ENCODE peak calls at places on chromosomes 13 and 19, in five cellular contexts. U is tibial artery; T is CD8-positive, alpha-beta T cell; H is endodermal cell; J is A549. X is an unnamed sample. For H3K9me3, the result is how much of the 10 kb centered on the place peaks cover.

GRCh38 chr13:50441141-50441540 is 402.4 kb downstream of the DLEU7 start:
- DNase-seq in U (no peak), T (no peak), H (no peak), J (no peak), X (no peak)

GRCh38 chr19:50486823-50487515 is 10.3 kb upstream of the GARIN5A start:
- DNase-seq in U (no peak), T (peak), H (peak), J (no peak), X (no peak)

GRCh38 chr19:32404939-32405430 is 585 bp upstream of the DPY19L3 start:
- DNase-seq in U (peak), T (no peak), H (no peak), J (no peak), X (no peak)

GRCh38 chr13:84810781-84811180 is 928.5 kb upstream of the SLITRK1 start:
- DNase-seq in U (no peak), T (no peak), H (no peak), J (no peak), X (no peak)

GRCh38 chr19:17754634-17755532 is 3.6 kb downstream of the FCHO1 start:
- DNase-seq in U (no peak), T (no peak), H (no peak), J (no peak), X (no peak)

GRCh38 chr19:41443813-41444455 is 978 bp downstream of the ERICH4 start:
- DNase-seq in U (no peak), T (no peak), H (no peak), J (no peak), X (no peak)

GRCh38 chr19:47819841-47820244 is 1.9 kb upstream of the CRX start:
- DNase-seq in U (no peak), T (no peak), H (peak), J (no peak), X (peak)

GRCh38 chr13:52454459-52454824 is 836 bp upstream of the CKAP2 start:
- DNase-seq in U (no peak), T (no peak), H (peak), J (no peak), X (peak)

GRCh38 chr19:18097993-18098890 is 664 bp downstream of the MAST3 start:
- DNase-seq in U (no peak), T (no peak), H (no peak), J (no peak), X (no peak)

GRCh38 chr13:28147489-28147888 is 9.1 kb downstream of the PAN3 start:
- DNase-seq in U (no peak), T (no peak), H (no peak), J (no peak), X (no peak)

GRCh38 chr13:79870766-79871165 is 389.8 kb downstream of the NDFIP2 start:
- DNase-seq in U (no peak), T (no peak), H (no peak), J (no peak), X (no peak)

GRCh38 chr19:46232029-46232428 is 2.5 kb downstream of the IGFL1 start:
- DNase-seq in U (no peak), T (no peak), H (peak), J (no peak), X (no peak)

GRCh38 chr13:101267656-101268055 is 148.7 kb downstream of the NALCN start:
- DNase-seq in U (no peak), T (no peak), H (no peak), J (no peak), X (no peak)

GRCh38 chr13:91017031-91017668 is 330.3 kb upstream of the MIR17HG start:
- DNase-seq in U (no peak), T (no peak), H (peak), J (peak), X (peak)

GRCh38 chr13:98232456-98232855 is 55.4 kb upstream of the RNF113B start:
- DNase-seq in U (no peak), T (no peak), H (no peak), J (no peak), X (no peak)

GRCh38 chr19:604355-604754 is 14.7 kb downstream of the HCN2 start:
- DNase-seq in U (no peak), T (no peak), H (no peak), J (no peak), X (peak)

GRCh38 chr19:17112700-17113099 is 37.1 kb downstream of the MYO9B start:
- DNase-seq in U (no peak), T (no peak), H (no peak), J (no peak), X (no peak)

GRCh38 chr19:31338069-31338767 is 11.0 kb downstream of the TSHZ3 start:
- DNase-seq in U (peak), T (no peak), H (peak), J (peak), X (no peak)

GRCh38 chr19:18659281-18660050 is 22.6 kb downstream of the KLHL26 start:
- DNase-seq in U (peak), T (no peak), H (peak), J (no peak), X (no peak)

GRCh38 chr13:53342623-53343022 is 314.0 kb downstream of the OLFM4 start:
- DNase-seq in U (no peak), T (no peak), H (peak), J (no peak), X (no peak)

GRCh38 chr13:60851378-60851777 is 454.4 kb downstream of the TDRD3 start:
- DNase-seq in U (no peak), T (no peak), H (no peak), J (no peak), X (no peak)

GRCh38 chr19:14407889-14408640 is 11.1 kb downstream of the DDX39A start:
- DNase-seq in U (no peak), T (no peak), H (no peak), J (no peak), X (no peak)

GRCh38 chr19:1265611-1266115 is 3.5 kb upstream of the CIRBP start:
- DNase-seq in U (peak), T (no peak), H (no peak), J (peak), X (no peak)

GRCh38 chr19:34767967-34768366 is 5.0 kb downstream of the ZNF599 start:
- DNase-seq in U (no peak), T (no peak), H (no peak), J (no peak), X (no peak)

GRCh38 chr19:34766386-34766785 is 6.6 kb downstream of the ZNF599 start:
- DNase-seq in U (no peak), T (no peak), H (no peak), J (no peak), X (no peak)
- H3K9me3 ChIP-seq in U (under half), T (under half), H (under half), J (half or more), X (under half)

DNA sequence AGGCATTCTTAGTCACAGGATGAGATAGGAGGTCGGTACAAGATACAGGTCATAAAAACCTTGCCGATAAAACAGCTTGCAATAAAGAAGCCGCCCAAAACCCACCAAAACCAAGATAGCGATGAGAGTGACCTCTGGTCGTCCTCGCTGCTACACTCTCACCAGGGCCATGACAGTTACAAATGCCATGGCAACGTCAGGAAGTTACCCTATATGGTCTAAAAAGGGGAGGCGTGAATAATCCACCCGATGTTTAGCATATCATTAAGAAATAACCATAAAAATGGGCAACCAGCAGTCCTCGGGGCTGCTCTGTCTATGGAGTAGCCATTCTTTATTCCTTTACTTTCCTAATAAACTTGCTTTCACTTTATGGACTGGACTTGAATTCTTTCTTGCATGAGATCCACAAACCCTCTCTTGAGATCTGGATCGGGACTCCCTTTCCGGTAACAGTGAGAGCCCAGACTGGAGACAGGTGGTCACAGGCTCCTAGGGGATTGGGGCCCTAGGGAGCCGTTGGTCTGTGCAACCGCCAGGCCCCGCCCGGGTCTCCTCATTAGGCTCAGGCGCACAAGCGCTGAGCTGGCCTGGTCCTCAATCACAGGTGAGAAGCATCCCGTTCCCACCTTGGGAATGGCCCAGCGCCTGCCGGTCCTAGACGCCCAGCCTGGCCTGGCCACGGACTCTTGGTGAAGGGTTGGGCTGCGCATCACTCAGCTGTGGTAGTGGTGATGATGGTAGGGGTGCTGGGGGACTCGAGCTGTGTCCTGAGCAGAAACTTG is 10.9 kb upstream of the ZNF544 start:
- DNase-seq in U (no peak), T (no peak), H (no peak), J (no peak), X (no peak)
- H3K9me3 ChIP-seq in U (under half), T (half or more), H (under half), J (half or more), X (under half)

GRCh38 chr13:29999492-30000372 is 149.3 kb upstream of the UBL3 start:
- DNase-seq in U (no peak), T (no peak), H (no peak), J (no peak), X (no peak)

GRCh38 chr13:30006246-30006645 is 155.8 kb upstream of the UBL3 start:
- DNase-seq in U (no peak), T (no peak), H (no peak), J (no peak), X (no peak)

GRCh38 chr13:30002577-30002976 is 152.2 kb upstream of the UBL3 start:
- DNase-seq in U (no peak), T (no peak), H (no peak), J (no peak), X (no peak)

GRCh38 chr13:30000373-30000770 is 150.0 kb upstream of the UBL3 start:
- DNase-seq in U (no peak), T (no peak), H (no peak), J (no peak), X (no peak)

GRCh38 chr13:30004204-30004603 is 153.8 kb upstream of the UBL3 start:
- DNase-seq in U (no peak), T (no peak), H (no peak), J (no peak), X (no peak)
- H3K9me3 ChIP-seq in U (under half), T (under half), H (under half), J (under half), X (under half)

GRCh38 chr19:57056972-57057371 is 62.8 kb upstream of the USP29 start:
- DNase-seq in U (no peak), T (no peak), H (no peak), J (no peak), X (no peak)

GRCh38 chr19:57058871-57059270 is 60.9 kb upstream of the USP29 start:
- DNase-seq in U (no peak), T (no peak), H (no peak), J (no peak), X (no peak)

GRCh38 chr19:57053401-57053800 is 66.4 kb upstream of the USP29 start:
- DNase-seq in U (no peak), T (no peak), H (no peak), J (no peak), X (no peak)

GRCh38 chr19:57052102-57052501 is 67.7 kb upstream of the USP29 start:
- DNase-seq in U (no peak), T (no peak), H (no peak), J (no peak), X (no peak)

DNA sequence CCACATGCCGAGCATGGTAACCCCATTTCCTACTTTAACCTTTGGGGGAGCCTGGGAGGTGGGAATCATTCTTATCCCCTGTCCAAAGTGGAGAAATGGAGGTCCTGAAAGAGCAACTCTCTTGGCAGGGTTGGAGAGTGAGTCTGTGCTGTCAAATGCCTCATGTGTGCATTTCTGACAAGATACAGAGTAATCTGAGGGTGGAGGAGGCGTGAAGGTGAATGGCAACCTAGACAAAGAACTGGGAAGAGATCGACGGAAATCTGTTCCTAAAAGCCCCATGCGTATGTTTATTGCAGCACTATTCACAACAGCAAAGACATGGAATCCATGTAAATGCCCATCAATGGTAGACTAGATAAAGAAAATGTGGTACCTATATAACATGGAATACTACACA is 63.8 kb upstream of the USP29 start:
- DNase-seq in U (no peak), T (no peak), H (no peak), J (no peak), X (no peak)
- H3K9me3 ChIP-seq in U (under half), T (under half), H (half or more), J (half or more), X (under half)

DNA sequence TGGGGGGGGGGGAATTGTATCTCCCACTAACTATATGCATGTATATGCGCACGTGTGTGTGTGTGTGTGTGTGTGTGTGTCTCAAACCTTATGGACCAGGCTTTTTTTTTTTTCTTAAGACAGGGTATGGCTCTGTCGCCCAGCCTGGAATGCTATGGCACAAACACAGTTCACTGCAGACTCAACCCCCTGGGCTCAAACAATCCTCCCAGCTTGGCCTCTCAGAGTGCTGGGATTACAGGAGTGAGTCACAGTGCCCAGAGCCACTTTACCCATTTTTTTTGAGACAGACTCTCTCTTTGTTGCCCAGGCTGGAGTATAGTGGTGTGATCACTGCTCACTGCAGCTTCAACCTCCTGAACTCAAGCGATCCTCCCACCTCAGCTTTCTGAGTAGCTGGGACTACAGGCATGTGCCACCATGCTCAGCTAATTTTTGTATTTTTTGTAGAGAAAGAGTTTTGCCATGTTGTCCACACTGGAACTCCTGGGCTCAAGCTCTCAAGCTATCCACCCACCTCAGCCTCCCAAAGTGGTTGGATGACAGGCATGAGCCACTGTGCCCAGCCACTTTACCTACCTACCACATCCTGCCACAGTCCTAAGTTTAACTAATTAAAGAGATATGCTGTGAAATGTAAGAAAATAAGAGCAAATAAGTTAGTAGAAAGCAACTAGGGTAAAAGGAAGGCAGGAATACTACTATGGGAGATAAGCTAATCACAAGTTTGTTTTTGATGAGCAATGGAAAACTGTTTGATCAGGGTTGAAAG is 2.4 kb downstream of the ZMYM5 start:
- DNase-seq in U (no peak), T (no peak), H (peak), J (no peak), X (no peak)
- H3K9me3 ChIP-seq in U (under half), T (under half), H (under half), J (under half), X (under half)

GRCh38 chr19:15516363-15516762 is 8.0 kb downstream of the CYP4F22 start:
- DNase-seq in U (no peak), T (no peak), H (no peak), J (no peak), X (no peak)

GRCh38 chr19:15511671-15512424 is 3.5 kb downstream of the CYP4F22 start:
- DNase-seq in U (no peak), T (no peak), H (no peak), J (no peak), X (no peak)

GRCh38 chr19:15519433-15519976 is 11.2 kb downstream of the CYP4F22 start:
- DNase-seq in U (no peak), T (no peak), H (no peak), J (no peak), X (no peak)

GRCh38 chr19:15517778-15518177 is 9.5 kb downstream of the CYP4F22 start:
- DNase-seq in U (no peak), T (no peak), H (no peak), J (no peak), X (no peak)
- H3K9me3 ChIP-seq in U (under half), T (under half), H (under half), J (under half), X (under half)

GRCh38 chr19:24101459-24102122 is 14.6 kb downstream of the ZNF254 start:
- DNase-seq in U (no peak), T (no peak), H (no peak), J (no peak), X (no peak)
- H3K9me3 ChIP-seq in U (under half), T (under half), H (under half), J (half or more), X (under half)

GRCh38 chr19:44282846-44283245 is 22.0 kb downstream of the ZNF235 start:
- DNase-seq in U (no peak), T (no peak), H (no peak), J (no peak), X (no peak)

GRCh38 chr19:44278181-44278690 is 18.6 kb downstream of the ZNF233 start:
- DNase-seq in U (no peak), T (no peak), H (no peak), J (no peak), X (no peak)

GRCh38 chr19:44277331-44277730 is 17.6 kb downstream of the ZNF233 start:
- DNase-seq in U (no peak), T (no peak), H (no peak), J (no peak), X (no peak)

GRCh38 chr19:44284968-44285367 is 19.9 kb downstream of the ZNF235 start:
- DNase-seq in U (no peak), T (no peak), H (no peak), J (no peak), X (no peak)

GRCh38 chr19:44280916-44281315 is 21.2 kb downstream of the ZNF233 start:
- DNase-seq in U (no peak), T (no peak), H (no peak), J (no peak), X (no peak)
- H3K9me3 ChIP-seq in U (under half), T (under half), H (under half), J (half or more), X (under half)

GRCh38 chr19:15587663-15588062 is 27.4 kb upstream of the CYP4F8 start:
- DNase-seq in U (no peak), T (no peak), H (no peak), J (no peak), X (no peak)
- H3K9me3 ChIP-seq in U (under half), T (under half), H (half or more), J (under half), X (under half)

DNA sequence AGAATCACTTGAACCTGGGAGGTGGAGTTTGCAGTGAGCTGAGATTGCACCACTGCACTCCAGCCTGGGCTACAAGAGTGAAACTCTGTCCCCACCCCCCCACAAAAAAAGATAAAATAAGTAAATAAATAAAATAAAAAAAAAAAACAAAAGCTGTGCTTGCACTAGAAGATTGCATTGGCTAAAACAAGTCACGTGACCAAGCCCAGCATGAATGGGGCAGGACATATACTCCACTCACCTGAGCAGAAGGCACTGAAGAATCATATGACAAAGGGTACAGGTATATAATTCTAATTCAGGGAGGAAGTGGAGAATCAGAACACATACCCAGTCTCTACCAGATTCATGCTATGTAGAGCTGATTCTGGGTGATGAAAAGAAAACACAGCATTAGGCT is 36.6 kb downstream of the CYP4F22 start:
- DNase-seq in U (no peak), T (no peak), H (no peak), J (no peak), X (no peak)
- H3K9me3 ChIP-seq in U (under half), T (under half), H (under half), J (under half), X (under half)

X was measured in HAP-1.